ENCODE peak calls at places on chromosome 17, in six cellular contexts. U is CD4-positive, alpha-beta memory T cell; W is naive thymus-derived CD4-positive, alpha-beta T cell; R is cardiac muscle cell; C is effector memory CD4-positive, alpha-beta T cell; F is left ventricle myocardium inferior. A is an unnamed sample.

GRCh38 chr17:64354824-64355535 is 35.7 kb downstream of the PECAM1 start:
- DNase-seq in W (no peak), U (no peak), F (no peak), C (no peak), R (peak; percentile 81), A (no peak)

GRCh38 chr17:40063034-40063765 is 435 bp downstream of the THRA start:
- DNase-seq in C (no peak), F (peak; percentile 50), U (no peak), R (peak; percentile 55), W (peak; percentile 52), A (peak; percentile 69)

GRCh38 chr17:61647044-61647443 is 56.0 kb upstream of the NACA2 start:
- DNase-seq in U (no peak), W (no peak), F (no peak), C (no peak), R (peak; percentile 15), A (no peak)

GRCh38 chr17:73029941-73030340 is 62.5 kb downstream of the SLC39A11 start:
- DNase-seq in R (no peak), F (no peak), C (no peak), U (no peak), W (no peak), A (no peak)

GRCh38 chr17:77316191-77316641 is 175.4 kb downstream of the SEC14L1 start:
- DNase-seq in U (no peak), C (no peak), R (peak; percentile 76), W (no peak), F (no peak), A (no peak)

GRCh38 chr17:64994281-64994680 is 62.3 kb downstream of the GNA13 start:
- DNase-seq in F (no peak), U (no peak), C (no peak), W (no peak), R (no peak), A (no peak)

GRCh38 chr17:45828171-45829133 is 16.2 kb upstream of the SPPL2C start:
- DNase-seq in R (no peak), W (no peak), C (no peak), U (no peak), F (no peak), A (no peak)

GRCh38 chr17:27293359-27293897 is 486 bp upstream of the WSB1 start:
- DNase-seq in C (no peak), U (no peak), R (no peak), F (no peak), W (peak; percentile 10), A (no peak)

GRCh38 chr17:79919164-79919585 is 79.9 kb upstream of the CBX4 start:
- DNase-seq in U (no peak), F (peak; percentile 89), R (no peak), W (no peak), C (no peak), A (no peak)

GRCh38 chr17:81052199-81052997 is 17.4 kb downstream of the BAIAP2 start:
- DNase-seq in F (no peak), U (no peak), W (no peak), R (no peak), C (no peak), A (no peak)

GRCh38 chr17:81228834-81229665 is 6.3 kb upstream of the CEP131 start:
- DNase-seq in U (no peak), R (no peak), C (no peak), W (no peak), F (no peak), A (no peak)

GRCh38 chr17:9241774-9242496 is 220.6 kb downstream of the NTN1 start:
- DNase-seq in C (no peak), R (no peak), U (no peak), W (no peak), F (peak; percentile 31), A (no peak)

GRCh38 chr17:80781851-80782277 is 209.8 kb upstream of the CHMP6 start:
- DNase-seq in R (no peak), C (no peak), W (no peak), F (no peak), U (no peak), A (no peak)

GRCh38 chr17:80585880-80586279 is 41.2 kb downstream of the RPTOR start:
- DNase-seq in W (no peak), C (no peak), U (no peak), F (no peak), R (no peak), A (no peak)

GRCh38 chr17:39193346-39193745 is 4.1 kb downstream of the CACNB1 start:
- DNase-seq in U (no peak), R (no peak), C (no peak), W (no peak), F (no peak), A (no peak)

GRCh38 chr17:78759203-78759968 is 22.7 kb downstream of the CYTH1 start:
- DNase-seq in R (peak; percentile 95), C (peak; percentile 75), F (peak; percentile 74), U (peak; percentile 92), W (peak; percentile 93), A (peak; percentile 63)

GRCh38 chr17:76208120-76208519 is 32.2 kb downstream of the RNF157 start:
- DNase-seq in F (no peak), R (no peak), W (no peak), C (no peak), U (peak; percentile 24), A (no peak)

GRCh38 chr17:16407911-16408588 is 7.3 kb upstream of the TRPV2 start:
- DNase-seq in F (peak; percentile 64), C (no peak), W (no peak), R (peak; percentile 65), U (no peak), A (peak; percentile 82)

GRCh38 chr17:79509008-79509407 is 101.8 kb downstream of the RBFOX3 start:
- DNase-seq in C (no peak), W (no peak), F (no peak), R (no peak), U (no peak), A (no peak)

GRCh38 chr17:17494499-17495447 is 1.4 kb downstream of the RASD1 start:
- DNase-seq in R (peak; percentile 52), F (peak; percentile 51), U (peak; percentile 14), C (no peak), W (no peak), A (no peak)
- H3K4me3 ChIP-seq in R (peak overlapping the region; percentile 53), F (peak overlapping the region; percentile 86), U (no peak overlapping the region), C (peak overlapping the region; percentile 65), W (peak overlapping the region; percentile 61), A (no peak overlapping the region)

GRCh38 chr17:7175363-7175733 is 3.8 kb downstream of the ASGR1 start:
- DNase-seq in R (no peak), F (no peak), C (no peak), W (no peak), U (no peak), A (no peak)
- H3K27me3 ChIP-seq in R (no peaks in the 10 kb centered on the region), F (peaks cover 64% of the 10 kb centered on the region), C (peaks cover 16% of the 10 kb centered on the region), W (no peaks in the 10 kb centered on the region), U (peaks cover 18% of the 10 kb centered on the region), A (no peaks in the 10 kb centered on the region)

DNA sequence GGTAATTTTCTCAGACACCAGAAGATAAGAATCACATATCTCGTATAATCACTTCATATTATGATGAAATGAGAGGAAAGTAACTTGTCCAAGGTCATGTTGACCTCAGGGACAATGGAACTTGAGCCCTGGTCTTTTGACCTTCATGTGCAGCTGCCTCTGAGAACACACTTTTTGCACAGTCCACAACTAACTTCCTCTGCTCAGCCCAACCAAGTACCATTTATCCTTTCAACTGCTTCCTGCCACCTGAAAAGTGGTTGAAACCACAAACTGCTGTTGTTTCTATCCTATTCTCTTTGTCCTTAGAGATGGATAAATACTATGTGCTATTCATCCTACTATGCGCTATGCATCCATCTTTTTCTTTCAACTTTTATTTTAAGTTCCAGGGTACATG is 2.3 kb upstream of the CCL1 start:
- DNase-seq in R (no peak), U (no peak), F (no peak), W (no peak), C (no peak), A (no peak)
- H3K4me3 ChIP-seq in R (no peak overlapping the region), U (no peak overlapping the region), F (no peak overlapping the region), W (no peak overlapping the region), C (no peak overlapping the region), A (no peak overlapping the region)

DNA sequence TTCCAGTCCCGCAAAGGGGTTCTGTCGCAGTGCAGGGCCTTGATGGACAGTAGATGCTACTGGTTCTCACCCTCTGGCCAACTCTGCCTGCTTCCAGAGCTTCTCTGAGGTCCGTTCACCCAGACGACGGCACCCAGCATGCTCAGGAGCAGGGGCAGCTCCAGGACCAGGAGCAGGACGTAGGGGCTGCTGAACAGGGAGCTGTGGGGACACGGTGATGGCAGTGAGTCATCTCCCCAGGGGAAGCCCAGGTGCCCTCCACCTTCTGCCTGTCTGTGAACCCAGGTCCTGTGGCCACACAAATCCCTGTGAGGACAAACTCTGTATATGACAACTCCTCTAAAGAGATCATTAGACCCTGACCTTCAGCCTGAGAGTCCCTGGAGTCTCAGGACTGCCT is 3.4 kb upstream of the CD300C start:
- DNase-seq in W (no peak), R (no peak), F (no peak), C (no peak), U (no peak), A (no peak)
- H3K27me3 ChIP-seq in W (no peaks in the 10 kb centered on the region), R (no peaks in the 10 kb centered on the region), F (peaks cover 62% of the 10 kb centered on the region), C (no peaks in the 10 kb centered on the region), U (no peaks in the 10 kb centered on the region), A (peaks cover 5% of the 10 kb centered on the region)

GRCh38 chr17:57902800-57903759 is 52.1 kb downstream of the CUEDC1 start:
- DNase-seq in U (no peak), W (no peak), F (peak; percentile 87), R (peak; percentile 82), C (no peak), A (no peak)
- H3K4me3 ChIP-seq in U (no peak overlapping the region), W (no peak overlapping the region), F (no peak overlapping the region), R (no peak overlapping the region), C (no peak overlapping the region), A (no peak overlapping the region)